ENCODE peak calls at places on chromosome 4, in four cellular contexts. Y is H9, K is mesenchymal stem cell, C is trophoblast cell. X is an unnamed sample.

GRCh38 chr4:77001907-77002306 is 52.4 kb downstream of the SEPTIN11 start:
- DNase-seq in Y (no peak), K (peak; percentile 83), C (no peak), X (no peak)

GRCh38 chr4:2962099-2962455 is 1.1 kb downstream of the NOP14 start:
- DNase-seq in Y (no peak), K (no peak), C (no peak), X (no peak)

GRCh38 chr4:5024673-5025072 is 5.4 kb upstream of the CYTL1 start:
- DNase-seq in Y (no peak), K (no peak), C (no peak), X (no peak)

GRCh38 chr4:59971952-59972351 is 1228.2 kb upstream of the ADGRL3 start:
- DNase-seq in Y (no peak), K (no peak), C (no peak), X (peak; percentile 49)

GRCh38 chr4:41140410-41140809 is 73.9 kb downstream of the APBB2 start:
- DNase-seq in Y (no peak), K (no peak), C (no peak), X (peak; percentile 62)

GRCh38 chr4:56531823-56532222 is 26.2 kb downstream of the ARL9 start:
- DNase-seq in Y (no peak), K (peak; percentile 15), C (no peak), X (no peak)

GRCh38 chr4:119233750-119234149 is 21.2 kb downstream of the USP53 start:
- DNase-seq in Y (no peak), K (no peak), C (no peak), X (no peak)

GRCh38 chr4:148790691-148791090 is 348.5 kb upstream of the NR3C2 start:
- DNase-seq in Y (no peak), K (no peak), C (peak; percentile 19), X (peak; percentile 57)

GRCh38 chr4:122827899-122828601 is 1.4 kb downstream of the FGF2 start:
- DNase-seq in Y (peak; percentile 86), K (peak; percentile 86), C (peak; percentile 25), X (peak; percentile 84)

GRCh38 chr4:9987749-9988346 is 33.4 kb downstream of the SLC2A9 start:
- DNase-seq in Y (no peak), K (no peak), C (no peak), X (no peak)

GRCh38 chr4:81757706-81758105 is 286.0 kb upstream of the RASGEF1B start:
- DNase-seq in Y (no peak), K (no peak), C (no peak), X (peak; percentile 8)

GRCh38 chr4:186831574-186831973 is 107.9 kb upstream of the FAT1 start:
- DNase-seq in Y (no peak), K (no peak), C (no peak), X (no peak)

GRCh38 chr4:48653217-48654014 is 126.7 kb downstream of the FRYL start:
- DNase-seq in Y (no peak), K (peak; percentile 77), C (no peak), X (peak; percentile 70)

GRCh38 chr4:53477666-53478065 is 100.2 kb downstream of the FIP1L1 start:
- DNase-seq in Y (no peak), K (no peak), C (no peak), X (no peak)

GRCh38 chr4:23237771-23238170 is 545.0 kb downstream of the GBA3 start:
- DNase-seq in Y (no peak), K (no peak), C (no peak), X (no peak)

GRCh38 chr4:98688416-98689290 is 30.2 kb upstream of the TSPAN5 start:
- DNase-seq in Y (no peak), K (peak; percentile 80), C (peak; percentile 14), X (no peak)

GRCh38 chr4:102445213-102445612 is 55.9 kb upstream of the NFKB1 start:
- DNase-seq in Y (no peak), K (no peak), C (no peak), X (no peak)

GRCh38 chr4:38169524-38169923 is 209.3 kb downstream of the PTTG2 start:
- DNase-seq in Y (no peak), K (peak; percentile 38), C (peak; percentile 33), X (peak; percentile 46)

GRCh38 chr4:125666635-125667034 is 351.9 kb downstream of the FAT4 start:
- DNase-seq in Y (no peak), K (no peak), C (no peak), X (no peak)

GRCh38 chr4:109921384-109921808 is 8.7 kb downstream of the EGF start:
- DNase-seq in Y (peak; percentile 37), K (peak; percentile 96), C (peak; percentile 8), X (peak; percentile 95)

GRCh38 chr4:3252480-3252828 is 3.5 kb downstream of the MSANTD1 start:
- DNase-seq in Y (no peak), K (no peak), C (no peak), X (no peak)

GRCh38 chr4:176002007-176002623 is 63.5 kb upstream of the WDR17 start:
- DNase-seq in Y (peak; percentile 78), K (peak; percentile 37), C (peak; percentile 1), X (peak; percentile 75)

GRCh38 chr4:120763650-120764049 is 158.9 kb downstream of the PRDM5 start:
- DNase-seq in Y (no peak), K (no peak), C (no peak), X (no peak)

DNA sequence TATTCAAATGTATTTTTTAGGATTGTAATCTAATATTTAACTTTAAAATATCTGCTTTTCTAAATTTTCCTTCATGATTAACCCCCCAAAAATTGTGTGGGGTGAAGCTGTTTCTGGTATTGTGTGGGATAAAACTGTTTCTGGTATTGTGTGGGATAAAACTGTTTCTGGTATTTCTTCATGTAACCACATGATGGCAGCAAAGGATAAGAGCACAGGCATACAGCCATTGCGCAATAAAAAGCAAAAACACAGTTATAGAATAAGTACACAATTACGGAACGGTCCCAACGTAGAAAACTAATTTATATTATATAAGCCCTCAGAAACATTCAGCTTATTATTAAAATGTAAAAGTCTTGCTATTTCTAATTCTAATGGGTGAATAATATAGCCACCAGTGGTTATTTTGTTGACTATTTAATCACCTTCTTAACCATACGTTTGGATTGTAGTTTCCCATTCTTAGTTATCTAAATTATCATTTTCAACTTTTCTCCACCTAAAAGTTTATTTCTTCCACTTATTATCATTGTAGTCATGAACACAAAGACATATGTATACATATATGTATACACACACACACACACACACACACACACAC is 333.9 kb upstream of the FSTL5 start:
- DNase-seq in Y (no peak), K (peak; percentile 57), C (no peak), X (peak; percentile 19)
- H3K9ac ChIP-seq in Y (no peak overlapping the region), K (peak overlapping the region; percentile 37), C (no peak overlapping the region), X (no peak overlapping the region)

DNA sequence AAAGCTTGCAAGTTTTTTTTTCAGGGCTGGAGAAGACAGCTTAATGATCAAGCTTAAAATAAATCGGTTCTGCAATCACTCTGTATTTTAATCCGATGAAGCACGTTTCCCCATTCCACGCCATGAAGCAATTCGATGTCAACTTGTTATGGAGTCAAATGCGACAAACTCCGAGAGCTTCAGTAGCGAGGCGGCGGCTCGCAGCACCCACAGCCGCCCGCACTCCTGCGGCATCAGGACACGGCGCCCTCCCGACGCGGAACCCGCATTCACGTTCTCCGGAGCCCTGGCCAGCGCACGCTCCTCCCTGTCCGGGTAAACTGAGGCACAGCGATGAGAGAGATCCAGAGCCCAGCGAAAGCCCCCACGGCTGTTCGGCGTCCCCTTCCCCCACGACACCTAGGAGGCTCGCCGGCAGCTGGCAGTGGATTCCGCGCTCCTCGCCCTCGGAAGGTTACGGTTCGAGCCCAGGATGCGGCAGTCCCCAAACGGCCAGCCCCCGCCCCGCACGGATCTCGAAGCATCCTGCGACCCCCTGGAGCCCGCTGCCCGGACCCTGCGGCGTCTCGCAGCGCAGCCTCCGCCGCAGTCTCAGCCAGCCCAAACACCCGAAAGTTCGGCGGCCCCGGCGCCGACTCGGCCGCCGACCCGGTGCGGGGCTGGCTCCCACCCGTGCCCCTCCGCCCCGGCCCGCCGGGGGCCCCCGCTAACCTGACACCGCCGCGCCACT is 507 bp downstream of the MFAP3L start:
- DNase-seq in Y (no peak), K (no peak), C (peak; percentile 51), X (peak; percentile 40)
- H3K23ac ChIP-seq in Y (no peak overlapping the region), K (no peak overlapping the region), C (no peak overlapping the region), X (peak overlapping the region; percentile 51)

DNA sequence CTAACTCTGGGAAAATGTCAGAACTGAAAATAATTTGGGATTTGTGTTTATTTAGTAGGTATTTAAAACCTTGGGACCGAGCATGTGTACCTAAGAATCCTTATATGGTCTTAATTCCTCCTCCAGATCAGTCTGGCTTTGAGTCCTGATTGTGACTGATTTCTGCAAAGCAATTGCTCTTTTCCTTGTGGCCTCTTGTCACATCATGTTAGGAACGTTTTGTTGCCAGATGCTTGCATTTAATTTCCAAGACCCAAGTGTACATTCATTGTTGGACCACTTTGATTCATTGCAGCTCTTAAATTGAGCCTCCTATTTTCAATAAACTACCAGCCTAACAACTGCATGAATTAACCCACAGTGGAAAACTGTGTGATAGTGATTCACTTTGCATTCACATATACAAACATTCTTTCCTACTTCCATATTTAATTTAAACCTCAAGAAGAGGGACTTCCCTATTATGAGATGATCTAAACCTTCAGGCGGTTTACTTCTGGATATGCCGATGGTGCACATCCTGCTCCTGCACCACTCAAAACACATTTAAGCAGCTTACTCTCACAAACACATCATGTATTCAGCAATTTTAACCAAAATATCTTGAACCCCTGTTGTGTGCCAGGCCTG is 118.4 kb downstream of the AFF1 start:
- DNase-seq in Y (no peak), K (no peak), C (no peak), X (no peak)
- H3K9ac ChIP-seq in Y (no peak overlapping the region), K (no peak overlapping the region), C (no peak overlapping the region), X (no peak overlapping the region)

GRCh38 chr4:24477919-24478318 is 106.4 kb downstream of the DHX15 start:
- DNase-seq in Y (peak; percentile 53), K (peak; percentile 49), C (no peak), X (peak; percentile 49)
- H3K23ac ChIP-seq in Y (no peak overlapping the region), K (no peak overlapping the region), C (no peak overlapping the region), X (no peak overlapping the region)

DNA sequence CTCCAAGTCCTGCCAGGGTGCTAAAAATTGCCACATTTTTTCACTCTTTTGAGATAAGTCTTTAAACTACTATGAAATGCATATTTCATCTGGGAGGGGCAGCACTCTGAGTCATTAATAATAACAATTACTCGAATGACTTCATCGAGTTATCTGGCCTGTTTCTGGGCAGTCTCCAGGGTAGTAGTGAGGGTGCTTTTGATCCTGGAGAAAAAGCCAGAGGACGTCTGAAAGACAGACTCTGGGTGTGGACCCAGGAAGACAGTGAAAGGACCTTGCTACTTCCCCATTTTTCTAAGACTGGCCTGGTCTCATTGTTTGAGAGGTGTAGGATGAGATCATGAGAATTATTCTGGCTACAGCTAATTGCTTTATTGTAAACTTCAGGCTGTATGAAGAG is 42.2 kb upstream of the SRD5A3 start:
- DNase-seq in Y (no peak), K (peak; percentile 28), C (peak; percentile 4), X (no peak)
- H3K9ac ChIP-seq in Y (no peak overlapping the region), K (peak overlapping the region; percentile 10), C (no peak overlapping the region), X (no peak overlapping the region)